ENCODE peak calls at places on chromosome 22, in four cellular contexts. J is IMR-90, T is neuronal stem cell, Q is H9. Y is an unnamed sample. For H3K4me1, the result is how much of the 10 kb centered on the place peaks cover.

GRCh38 chr22:32617883-32618282 is 143.3 kb downstream of the FBXO7 start:
- DNase-seq in T (no peak), Q (no peak), J (no peak), Y (no peak)

GRCh38 chr22:44091751-44092150 is 67.6 kb downstream of the PARVB start:
- DNase-seq in J (no peak), T (no peak), Q (no peak), Y (no peak)

GRCh38 chr22:27217154-27217553 is 559.8 kb downstream of the MIAT start:
- DNase-seq in J (no peak), Q (no peak), T (no peak), Y (no peak)

GRCh38 chr22:42282252-42282942 is 11.9 kb upstream of the TCF20 start:
- DNase-seq in Q (peak), T (no peak), J (no peak), Y (no peak)

GRCh38 chr22:32478994-32479393 is 4.4 kb downstream of the FBXO7 start:
- DNase-seq in T (no peak), Q (no peak), J (peak), Y (peak)

GRCh38 chr22:28155808-28156207 is 236.8 kb upstream of the PITPNB start:
- DNase-seq in T (no peak), J (no peak), Q (no peak), Y (no peak)

GRCh38 chr22:37248251-37248650 is 4.2 kb upstream of the RAC2 start:
- DNase-seq in Q (no peak), T (no peak), J (no peak), Y (no peak)

GRCh38 chr22:40748388-40748970 is 69.2 kb downstream of the MCHR1 start:
- DNase-seq in T (no peak), J (no peak), Q (peak), Y (no peak)

GRCh38 chr22:22896601-22897000 is 9.0 kb downstream of the IGLL5 start:
- DNase-seq in T (no peak), Q (no peak), J (no peak), Y (no peak)

GRCh38 chr22:37996079-37996478 is 11.7 kb upstream of the SOX10 start:
- DNase-seq in Q (no peak), T (no peak), J (no peak), Y (no peak)

GRCh38 chr22:50548913-50549790 is 3.5 kb downstream of the KLHDC7B start:
- DNase-seq in J (no peak), Q (no peak), T (no peak), Y (no peak)
- H3K4me1 ChIP-seq in J (under half), Q (under half), T (under half), Y (under half)

GRCh38 chr22:46730568-46731245 is 7.3 kb downstream of the CERK start:
- DNase-seq in J (no peak), T (no peak), Q (no peak), Y (no peak)
- H4K91ac ChIP-seq in J (no peak), T (peak), Q (no peak), Y (no peak)

DNA sequence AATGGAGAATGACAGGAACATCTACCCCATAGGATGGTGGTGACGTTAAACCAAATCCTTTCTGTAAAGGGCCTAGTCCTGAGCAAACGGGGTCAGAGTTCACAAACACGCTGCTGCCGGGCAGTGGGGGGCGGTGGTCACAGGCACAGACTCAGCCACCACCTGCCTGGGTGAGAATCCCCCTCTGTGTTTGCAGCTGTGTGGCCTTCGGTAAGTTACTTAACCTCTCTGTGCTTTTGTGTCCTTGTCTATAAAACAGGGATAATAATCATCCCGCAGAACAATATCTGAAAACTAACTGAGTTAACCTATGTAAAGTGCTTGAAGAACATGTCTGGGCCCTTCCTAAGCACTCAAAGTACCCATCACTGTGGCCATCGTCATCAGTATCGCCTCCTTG is 26.0 kb upstream of the PDGFB start:
- DNase-seq in Q (no peak), T (no peak), J (no peak), Y (no peak)
- H3K4me1 ChIP-seq in Q (under half), T (under half), J (under half), Y (under half)

GRCh38 chr22:25062378-25063095 is 110.0 kb downstream of the KIAA1671 start:
- DNase-seq in J (no peak), Q (no peak), T (no peak), Y (no peak)
- H4K91ac ChIP-seq in J (no peak), Q (no peak), T (no peak), Y (peak)

GRCh38 chr22:50019316-50019715 is 6.8 kb upstream of the IL17REL start:
- DNase-seq in J (no peak), Q (no peak), T (no peak), Y (no peak)
- H3K4me1 ChIP-seq in J (under half), Q (under half), T (under half), Y (under half)

GRCh38 chr22:30970356-30970746 is 1.3 kb downstream of the TUG1 start:
- DNase-seq in J (no peak), T (no peak), Q (no peak), Y (no peak)

GRCh38 chr22:30964858-30965257 is 3.7 kb downstream of the MORC2 start:
- DNase-seq in J (no peak), T (no peak), Q (no peak), Y (no peak)

GRCh38 chr22:30968924-30969531 is at the start of gene TUG1:
- DNase-seq in T (peak), J (peak), Q (peak), Y (peak)

GRCh38 chr22:30969532-30970355 is 679 bp downstream of the TUG1 start:
- DNase-seq in T (no peak), J (peak), Q (peak), Y (peak)

DNA sequence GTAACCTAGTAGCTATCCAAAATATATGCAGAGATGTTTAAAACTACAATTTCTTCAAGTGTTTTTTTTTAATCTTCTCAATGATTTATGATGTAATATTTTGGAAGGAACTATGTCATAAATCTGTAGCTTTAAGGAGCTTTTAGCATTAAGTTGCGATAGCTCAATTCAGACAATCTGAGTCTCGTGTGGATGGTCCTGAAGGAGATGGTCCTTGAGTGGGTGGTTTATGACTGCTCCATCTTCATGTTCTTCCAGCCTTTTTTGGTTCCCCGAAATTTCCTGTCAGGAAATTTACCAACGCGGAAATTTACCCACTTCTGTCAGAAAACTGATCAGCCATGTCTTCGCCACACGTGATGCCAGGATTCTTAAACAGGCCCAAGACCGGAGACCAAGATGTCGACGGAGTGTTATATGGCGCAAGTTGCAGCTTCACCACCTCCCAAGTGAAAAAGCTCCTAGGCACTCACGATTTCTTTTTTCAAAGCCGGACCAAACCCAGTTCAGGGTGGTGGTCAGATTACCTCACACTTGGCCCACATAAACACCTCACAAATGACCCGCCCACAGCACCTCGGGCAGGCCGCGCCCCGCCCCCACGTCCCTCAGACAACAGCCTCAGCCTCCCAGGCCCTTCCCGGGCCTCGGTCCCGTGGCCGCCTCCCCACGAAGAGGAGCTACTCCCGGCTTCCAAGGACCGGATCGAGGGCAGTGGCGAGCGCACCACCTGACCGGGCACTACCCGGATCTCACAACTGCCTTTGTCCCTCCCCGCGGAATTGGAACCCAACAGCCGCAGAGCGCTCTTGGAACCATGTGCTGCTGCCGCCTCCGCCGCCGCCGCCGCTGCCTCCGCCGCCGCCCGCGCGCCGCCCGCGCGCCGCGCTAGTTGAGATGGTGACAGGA is at the start of gene MORC2:
- DNase-seq in Q (peak), J (peak), T (peak), Y (peak)
- H4K91ac ChIP-seq in Q (no peak), J (peak), T (no peak), Y (peak)